ENCODE peak calls at places on chromosomes 12 and 14, in nine cellular contexts. I is CD4-positive, alpha-beta T cell; V is brain microvascular endothelial cell; J is activated naive CD8-positive, alpha-beta T cell treated with anti-CD3 and anti-CD28 coated beads, Interleukin-2, amount 50 U/mL, for 24 hours; D is non-pigmented ciliary epithelial cell; H is AML-193; Y is GM03348; F is psoas muscle; N is adrenal gland. B is an unnamed sample.
A peak's percentile ranks its signal among the peaks of the same experiment; 100 is the strongest.

GRCh38 chr12:130529781-130530180 is 186.3 kb downstream of the RIMBP2 start:
- DNase-seq in I (no peak), V (no peak), J (no peak), D (no peak), H (no peak), Y (no peak), F (no peak), N (no peak), B (no peak)

GRCh38 chr12:32030151-32030550 is 70.9 kb downstream of the RESF1 start:
- DNase-seq in I (no peak), V (no peak), J (no peak), D (no peak), H (no peak), Y (no peak), F (no peak), N (no peak), B (no peak)

GRCh38 chr12:78002878-78003277 is 172.2 kb downstream of the NAV3 start:
- DNase-seq in I (no peak), V (no peak), J (no peak), D (no peak), H (peak; percentile 37), Y (no peak), F (no peak), N (no peak), B (no peak)

GRCh38 chr14:22555573-22556011 is 33.4 kb downstream of the DAD1 start:
- DNase-seq in I (no peak), V (no peak), J (peak; percentile 71), D (no peak), H (no peak), Y (no peak), F (no peak), N (no peak), B (no peak)

GRCh38 chr12:97425802-97426484 is 36.7 kb upstream of the RMST start:
- DNase-seq in I (no peak), V (no peak), J (no peak), D (no peak), H (no peak), Y (no peak), F (no peak), N (no peak), B (no peak)

GRCh38 chr12:7645395-7646177 is 20.1 kb downstream of the APOBEC1 start:
- DNase-seq in I (peak; percentile 15), V (peak; percentile 42), J (peak; percentile 28), D (no peak), H (peak; percentile 35), Y (peak; percentile 61), F (no peak), N (peak; percentile 22), B (no peak)

GRCh38 chr12:15256760-15257159 is 35.5 kb upstream of the RERG start:
- DNase-seq in I (no peak), V (no peak), J (no peak), D (no peak), H (no peak), Y (peak; percentile 30), F (no peak), N (peak; percentile 21), B (no peak)

GRCh38 chr12:5273709-5274108 is 158.2 kb upstream of the NTF3 start:
- DNase-seq in I (no peak), V (no peak), J (no peak), D (no peak), H (no peak), Y (no peak), F (no peak), N (no peak), B (no peak)

GRCh38 chr12:53217930-53218307 is 10.9 kb upstream of the ITGB7 start:
- DNase-seq in I (no peak), V (peak; percentile 20), J (no peak), D (no peak), H (no peak), Y (no peak), F (no peak), N (no peak), B (no peak)

GRCh38 chr12:124233846-124234620 is 60.9 kb upstream of the RFLNA start:
- DNase-seq in I (no peak), V (peak; percentile 7), J (no peak), D (no peak), H (peak; percentile 82), Y (peak; percentile 21), F (no peak), N (no peak), B (peak; percentile 34)

GRCh38 chr12:101695698-101696097 is 1.7 kb upstream of the CHPT1 start:
- DNase-seq in I (no peak), V (no peak), J (no peak), D (peak; percentile 26), H (no peak), Y (no peak), F (no peak), N (no peak), B (no peak)

GRCh38 chr12:76020281-76020680 is 11.3 kb downstream of the PHLDA1 start:
- DNase-seq in I (peak; percentile 54), V (peak; percentile 69), J (peak; percentile 76), D (no peak), H (peak; percentile 88), Y (peak; percentile 35), F (peak; percentile 16), N (no peak), B (no peak)

GRCh38 chr12:124626841-124627502 is 59.6 kb upstream of the NCOR2 start:
- DNase-seq in I (no peak), V (peak; percentile 47), J (no peak), D (no peak), H (no peak), Y (peak; percentile 62), F (peak; percentile 74), N (peak; percentile 78), B (peak; percentile 83)

GRCh38 chr14:68464716-68465115 is 328.2 kb downstream of the ZFP36L1 start:
- DNase-seq in I (no peak), V (peak; percentile 65), J (no peak), D (no peak), H (no peak), Y (peak; percentile 33), F (no peak), N (peak; percentile 35), B (no peak)

GRCh38 chr14:72863216-72864006 is 30.5 kb downstream of the DPF3 start:
- DNase-seq in I (no peak), V (no peak), J (no peak), D (no peak), H (no peak), Y (peak; percentile 20), F (no peak), N (no peak), B (no peak)

GRCh38 chr12:12890815-12891645 is at the start of gene GPRC5A:
- DNase-seq in I (peak; percentile 32), V (peak; percentile 98), J (peak; percentile 34), D (no peak), H (no peak), Y (peak; percentile 85), F (peak; percentile 80), N (peak; percentile 90), B (peak; percentile 88)

GRCh38 chr14:22781606-22782000 is 15.1 kb downstream of the OXA1L start:
- DNase-seq in I (no peak), V (no peak), J (no peak), D (no peak), H (no peak), Y (peak; percentile 59), F (no peak), N (no peak), B (no peak)

GRCh38 chr12:95959107-95959506 is 16.0 kb downstream of the AMDHD1 start:
- DNase-seq in I (no peak), V (no peak), J (no peak), D (no peak), H (peak; percentile 55), Y (no peak), F (no peak), N (no peak), B (no peak)

GRCh38 chr12:79439179-79439825 is 251.5 kb downstream of the PAWR start:
- DNase-seq in I (no peak), V (no peak), J (no peak), D (no peak), H (no peak), Y (no peak), F (no peak), N (no peak), B (no peak)

GRCh38 chr12:39205969-39206368 is 237.0 kb downstream of the KIF21A start:
- DNase-seq in I (no peak), V (no peak), J (no peak), D (no peak), H (no peak), Y (no peak), F (no peak), N (no peak), B (no peak)

GRCh38 chr14:79670811-79671210 is 540.5 kb downstream of the DIO2 start:
- DNase-seq in I (no peak), V (no peak), J (no peak), D (no peak), H (no peak), Y (no peak), F (no peak), N (no peak), B (no peak)

GRCh38 chr14:91412939-91413338 is 4.7 kb downstream of the CCDC88C start:
- DNase-seq in I (no peak), V (no peak), J (no peak), D (no peak), H (no peak), Y (no peak), F (no peak), N (no peak), B (no peak)

GRCh38 chr12:28869197-28869596 is 279.9 kb upstream of the FAR2 start:
- DNase-seq in I (no peak), V (peak; percentile 88), J (no peak), D (peak; percentile 75), H (no peak), Y (no peak), F (no peak), N (no peak), B (no peak)

GRCh38 chr12:125187780-125188741 is 122.8 kb downstream of the AACS start:
- DNase-seq in I (no peak), V (no peak), J (no peak), D (no peak), H (no peak), Y (no peak), F (no peak), N (no peak), B (no peak)

GRCh38 chr14:103820908-103821307 is 26.5 kb downstream of the PPP1R13B start:
- DNase-seq in I (no peak), V (no peak), J (no peak), D (no peak), H (no peak), Y (no peak), F (no peak), N (no peak), B (no peak)

GRCh38 chr12:62656576-62657362 is 190.1 kb downstream of the MON2 start:
- DNase-seq in I (no peak), V (no peak), J (no peak), D (no peak), H (no peak), Y (no peak), F (no peak), N (no peak), B (no peak)

GRCh38 chr12:42756841-42757661 is 167.5 kb upstream of the PRICKLE1 start:
- DNase-seq in I (no peak), V (peak; percentile 97), J (no peak), D (peak; percentile 97), H (no peak), Y (peak; percentile 44), F (no peak), N (no peak), B (no peak)

GRCh38 chr14:69314327-69314726 is 54.4 kb downstream of the GALNT16 start:
- DNase-seq in I (no peak), V (no peak), J (no peak), D (no peak), H (no peak), Y (peak; percentile 0), F (no peak), N (no peak), B (no peak)

GRCh38 chr12:43501705-43502104 is 50.3 kb downstream of the ADAMTS20 start:
- DNase-seq in I (no peak), V (peak; percentile 16), J (no peak), D (no peak), H (peak; percentile 54), Y (peak; percentile 49), F (no peak), N (no peak), B (no peak)

GRCh38 chr12:15751741-15752140 is 37.4 kb downstream of the EPS8 start:
- DNase-seq in I (no peak), V (no peak), J (no peak), D (no peak), H (no peak), Y (no peak), F (no peak), N (no peak), B (no peak)

GRCh38 chr14:103739793-103740501 is 24.3 kb downstream of the ZFYVE21 start:
- DNase-seq in I (no peak), V (no peak), J (no peak), D (no peak), H (no peak), Y (no peak), F (no peak), N (no peak), B (no peak)

B was measured in left cardiac atrium.